ENCODE peak calls at places on chromosomes 12 and 14, in seven cellular contexts. One of them, this sample, is unnamed. For H3K27me3, the result is how much of the 10 kb centered on the place peaks cover.

GRCh38 chr14:23406244-23406643 is 1.8 kb downstream of the MYH6 start:
- DNase-seq in fibroblast of lung: no peak
- DNase-seq in neural progenitor cell: no peak
- DNase-seq in adrenal gland: no peak
- DNase-seq in ovary: no peak
- DNase-seq in stomach: no peak
- DNase-seq in IMR-90: no peak
- DNase-seq in this sample: no peak

GRCh38 chr14:100900837-100901390 is 2.6 kb downstream of the RTL1 start:
- DNase-seq in stomach: no peak
- DNase-seq in fibroblast of lung: no peak
- DNase-seq in adrenal gland: peak
- DNase-seq in ovary: no peak
- DNase-seq in IMR-90: no peak
- DNase-seq in neural progenitor cell: peak
- DNase-seq in this sample: no peak

GRCh38 chr12:115943630-115944391 is 333.7 kb downstream of the MED13L start:
- DNase-seq in stomach: no peak
- DNase-seq in adrenal gland: no peak
- DNase-seq in ovary: no peak
- DNase-seq in IMR-90: no peak
- DNase-seq in neural progenitor cell: no peak
- DNase-seq in fibroblast of lung: peak
- DNase-seq in this sample: no peak

GRCh38 chr12:115378296-115378695 is 694.3 kb upstream of the TBX3 start:
- DNase-seq in fibroblast of lung: peak
- DNase-seq in neural progenitor cell: no peak
- DNase-seq in IMR-90: no peak
- DNase-seq in adrenal gland: no peak
- DNase-seq in ovary: no peak
- DNase-seq in stomach: no peak
- DNase-seq in this sample: no peak

GRCh38 chr14:64758025-64758521 is 53.8 kb downstream of the PLEKHG3 start:
- DNase-seq in ovary: peak
- DNase-seq in IMR-90: peak
- DNase-seq in neural progenitor cell: no peak
- DNase-seq in stomach: no peak
- DNase-seq in fibroblast of lung: peak
- DNase-seq in adrenal gland: no peak
- DNase-seq in this sample: no peak

GRCh38 chr14:65412881-65413738 is 580 bp downstream of the FUT8 start:
- DNase-seq in ovary: no peak
- DNase-seq in IMR-90: peak
- DNase-seq in adrenal gland: peak
- DNase-seq in stomach: peak
- DNase-seq in fibroblast of lung: peak
- DNase-seq in neural progenitor cell: peak
- DNase-seq in this sample: no peak

GRCh38 chr12:9710584-9711375 is 22.1 kb downstream of the CLECL1 start:
- DNase-seq in stomach: no peak
- DNase-seq in IMR-90: no peak
- DNase-seq in fibroblast of lung: no peak
- DNase-seq in ovary: no peak
- DNase-seq in adrenal gland: no peak
- DNase-seq in neural progenitor cell: no peak
- DNase-seq in this sample: no peak

GRCh38 chr12:130713581-130713991 is 2.5 kb downstream of the RIMBP2 start:
- DNase-seq in stomach: no peak
- DNase-seq in adrenal gland: no peak
- DNase-seq in fibroblast of lung: no peak
- DNase-seq in IMR-90: no peak
- DNase-seq in neural progenitor cell: no peak
- DNase-seq in ovary: peak
- DNase-seq in this sample: no peak

GRCh38 chr12:128729628-128730121 is 94.1 kb downstream of the SLC15A4 start:
- DNase-seq in fibroblast of lung: no peak
- DNase-seq in IMR-90: no peak
- DNase-seq in adrenal gland: no peak
- DNase-seq in neural progenitor cell: no peak
- DNase-seq in stomach: no peak
- DNase-seq in ovary: no peak
- DNase-seq in this sample: no peak

GRCh38 chr12:14126692-14127091 is 145.3 kb upstream of the GRIN2B start:
- DNase-seq in adrenal gland: no peak
- DNase-seq in stomach: no peak
- DNase-seq in IMR-90: no peak
- DNase-seq in fibroblast of lung: no peak
- DNase-seq in ovary: no peak
- DNase-seq in neural progenitor cell: no peak
- DNase-seq in this sample: no peak

GRCh38 chr12:70646850-70647249 is 9.6 kb upstream of the PTPRB start:
- DNase-seq in ovary: no peak
- DNase-seq in fibroblast of lung: no peak
- DNase-seq in adrenal gland: no peak
- DNase-seq in stomach: no peak
- DNase-seq in neural progenitor cell: no peak
- DNase-seq in IMR-90: peak
- DNase-seq in this sample: no peak

GRCh38 chr12:15858348-15858747 is 23.8 kb upstream of the STRAP start:
- DNase-seq in ovary: no peak
- DNase-seq in IMR-90: no peak
- DNase-seq in neural progenitor cell: peak
- DNase-seq in stomach: no peak
- DNase-seq in adrenal gland: no peak
- DNase-seq in fibroblast of lung: no peak
- DNase-seq in this sample: no peak
- H3K4me3 ChIP-seq in ovary: no peak
- H3K4me3 ChIP-seq in IMR-90: no peak
- H3K4me3 ChIP-seq in neural progenitor cell: no peak
- H3K4me3 ChIP-seq in stomach: no peak
- H3K4me3 ChIP-seq in adrenal gland: no peak
- H3K4me3 ChIP-seq in fibroblast of lung: no peak
- H3K4me3 ChIP-seq in this sample: no peak

GRCh38 chr14:53547593-53547992 is 394.5 kb upstream of the DDHD1 start:
- DNase-seq in adrenal gland: no peak
- DNase-seq in neural progenitor cell: no peak
- DNase-seq in fibroblast of lung: no peak
- DNase-seq in ovary: no peak
- DNase-seq in IMR-90: no peak
- DNase-seq in stomach: no peak
- DNase-seq in this sample: no peak

GRCh38 chr14:53549956-53550355 is 396.8 kb upstream of the DDHD1 start:
- DNase-seq in IMR-90: no peak
- DNase-seq in adrenal gland: peak
- DNase-seq in neural progenitor cell: peak
- DNase-seq in ovary: no peak
- DNase-seq in stomach: no peak
- DNase-seq in fibroblast of lung: no peak
- DNase-seq in this sample: no peak

GRCh38 chr14:53542692-53543091 is 389.6 kb upstream of the DDHD1 start:
- DNase-seq in ovary: no peak
- DNase-seq in fibroblast of lung: peak
- DNase-seq in neural progenitor cell: no peak
- DNase-seq in stomach: no peak
- DNase-seq in IMR-90: peak
- DNase-seq in adrenal gland: peak
- DNase-seq in this sample: no peak

GRCh38 chr14:53550776-53551175 is 397.7 kb upstream of the DDHD1 start:
- DNase-seq in adrenal gland: no peak
- DNase-seq in ovary: no peak
- DNase-seq in stomach: no peak
- DNase-seq in fibroblast of lung: no peak
- DNase-seq in IMR-90: no peak
- DNase-seq in neural progenitor cell: peak
- DNase-seq in this sample: no peak

DNA sequence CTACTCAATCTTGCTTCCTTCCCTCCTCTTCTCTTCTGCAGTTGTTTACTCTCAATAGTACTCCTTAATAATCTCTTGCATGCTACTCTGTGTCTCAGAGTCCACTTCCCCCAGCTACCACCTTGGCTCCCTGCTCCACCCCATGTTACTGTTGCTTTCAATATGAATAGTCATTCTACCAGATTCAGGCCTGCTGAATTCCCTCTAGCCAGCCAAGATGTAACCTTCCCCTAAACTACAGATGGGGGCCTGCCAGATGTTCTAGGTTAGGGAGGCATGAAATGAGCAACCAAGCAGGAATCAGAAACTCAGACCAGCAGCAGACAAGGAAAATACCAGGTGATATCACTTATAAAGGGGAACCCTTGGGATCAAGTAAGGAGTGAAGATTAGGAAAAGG is 392.1 kb upstream of the DDHD1 start:
- DNase-seq in neural progenitor cell: no peak
- DNase-seq in adrenal gland: no peak
- DNase-seq in fibroblast of lung: no peak
- DNase-seq in ovary: no peak
- DNase-seq in stomach: no peak
- DNase-seq in IMR-90: no peak
- DNase-seq in this sample: no peak
- TF ChIP-seq CTCF in neural progenitor cell: no peak
- TF ChIP-seq CTCF in adrenal gland: no peak
- TF ChIP-seq CTCF in fibroblast of lung: no peak
- TF ChIP-seq CTCF in ovary: no peak
- TF ChIP-seq CTCF in stomach: no peak
- TF ChIP-seq CTCF in IMR-90: no peak
- TF ChIP-seq CTCF in this sample: no peak

GRCh38 chr12:109677323-109677722 is 36.3 kb upstream of the FAM222A start:
- DNase-seq in ovary: no peak
- DNase-seq in adrenal gland: no peak
- DNase-seq in neural progenitor cell: peak
- DNase-seq in stomach: no peak
- DNase-seq in IMR-90: no peak
- DNase-seq in fibroblast of lung: no peak
- DNase-seq in this sample: no peak
- H3K27me3 ChIP-seq in ovary: under half
- H3K27me3 ChIP-seq in adrenal gland: under half
- H3K27me3 ChIP-seq in neural progenitor cell: under half
- H3K27me3 ChIP-seq in stomach: under half
- H3K27me3 ChIP-seq in IMR-90: under half
- H3K27me3 ChIP-seq in fibroblast of lung: under half
- H3K27me3 ChIP-seq in this sample: under half

DNA sequence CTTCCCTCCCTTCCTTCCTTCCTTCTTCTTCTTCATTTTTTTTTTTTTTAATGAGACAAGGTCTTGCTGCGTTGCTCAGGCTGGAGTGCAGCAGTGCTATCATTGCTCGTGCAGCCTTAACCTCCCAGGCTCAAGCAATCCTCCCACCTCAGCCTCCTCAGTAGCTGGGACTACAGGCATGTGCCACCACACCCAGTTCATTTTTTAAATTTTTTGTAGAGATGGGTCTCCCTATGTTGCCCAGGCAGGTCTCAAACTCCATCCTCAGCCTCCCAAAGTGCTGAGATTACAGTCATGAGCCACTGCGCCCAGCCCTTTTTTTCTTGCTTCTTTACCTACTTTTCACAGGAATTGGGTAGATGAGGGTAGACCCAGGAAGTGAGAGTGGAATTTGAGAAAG is 1.6 kb downstream of the OR10AD1 start:
- DNase-seq in neural progenitor cell: no peak
- DNase-seq in fibroblast of lung: no peak
- DNase-seq in ovary: no peak
- DNase-seq in adrenal gland: no peak
- DNase-seq in IMR-90: no peak
- DNase-seq in stomach: no peak
- DNase-seq in this sample: no peak
- H3K4me3 ChIP-seq in neural progenitor cell: no peak
- H3K4me3 ChIP-seq in fibroblast of lung: no peak
- H3K4me3 ChIP-seq in ovary: no peak
- H3K4me3 ChIP-seq in adrenal gland: no peak
- H3K4me3 ChIP-seq in IMR-90: no peak
- H3K4me3 ChIP-seq in stomach: no peak
- H3K4me3 ChIP-seq in this sample: no peak

GRCh38 chr12:27243804-27244679 is at the start of gene STK38L:
- DNase-seq in fibroblast of lung: peak
- DNase-seq in adrenal gland: peak
- DNase-seq in stomach: peak
- DNase-seq in IMR-90: peak
- DNase-seq in ovary: peak
- DNase-seq in neural progenitor cell: peak
- DNase-seq in this sample: peak
- TF ChIP-seq CTCF in fibroblast of lung: peak
- TF ChIP-seq CTCF in adrenal gland: peak
- TF ChIP-seq CTCF in stomach: no peak
- TF ChIP-seq CTCF in IMR-90: peak
- TF ChIP-seq CTCF in ovary: no peak
- TF ChIP-seq CTCF in neural progenitor cell: peak
- TF ChIP-seq CTCF in this sample: peak